ENCODE peak calls at places on chromosome 13, in eight cellular contexts. One of them, this sample, is unnamed.

GRCh38 chr13:30331331-30331771 is 24.0 kb upstream of the KATNAL1 start:
- DNase-seq in CD4-positive, alpha-beta T cell: no peak
- DNase-seq in HL-60: no peak
- DNase-seq in type B pancreatic cell: no peak
- DNase-seq in body of pancreas: peak
- DNase-seq in OCI-LY7: peak
- DNase-seq in natural killer cell: no peak
- DNase-seq in kidney epithelial cell: no peak
- DNase-seq in this sample: no peak

GRCh38 chr13:80428344-80429096 is 87.6 kb upstream of the SPRY2 start:
- DNase-seq in CD4-positive, alpha-beta T cell: no peak
- DNase-seq in HL-60: peak
- DNase-seq in type B pancreatic cell: no peak
- DNase-seq in body of pancreas: no peak
- DNase-seq in OCI-LY7: no peak
- DNase-seq in natural killer cell: no peak
- DNase-seq in kidney epithelial cell: no peak
- DNase-seq in this sample: no peak

GRCh38 chr13:94711561-94712286 is 621 bp downstream of the SOX21 start:
- DNase-seq in CD4-positive, alpha-beta T cell: no peak
- DNase-seq in HL-60: peak
- DNase-seq in type B pancreatic cell: no peak
- DNase-seq in body of pancreas: peak
- DNase-seq in OCI-LY7: no peak
- DNase-seq in natural killer cell: no peak
- DNase-seq in kidney epithelial cell: no peak
- DNase-seq in this sample: peak

GRCh38 chr13:99129951-99130350 is 70.7 kb upstream of the UBAC2 start:
- DNase-seq in CD4-positive, alpha-beta T cell: no peak
- DNase-seq in HL-60: no peak
- DNase-seq in type B pancreatic cell: no peak
- DNase-seq in body of pancreas: no peak
- DNase-seq in OCI-LY7: no peak
- DNase-seq in natural killer cell: no peak
- DNase-seq in kidney epithelial cell: no peak
- DNase-seq in this sample: peak

GRCh38 chr13:50129065-50129922 is 114.0 kb downstream of the KCNRG start:
- DNase-seq in CD4-positive, alpha-beta T cell: no peak
- DNase-seq in HL-60: no peak
- DNase-seq in type B pancreatic cell: no peak
- DNase-seq in body of pancreas: no peak
- DNase-seq in OCI-LY7: peak
- DNase-seq in natural killer cell: no peak
- DNase-seq in kidney epithelial cell: no peak
- DNase-seq in this sample: no peak

GRCh38 chr13:50512602-50513527 is 330.6 kb downstream of the DLEU7 start:
- DNase-seq in CD4-positive, alpha-beta T cell: peak
- DNase-seq in HL-60: peak
- DNase-seq in type B pancreatic cell: no peak
- DNase-seq in body of pancreas: peak
- DNase-seq in OCI-LY7: peak
- DNase-seq in natural killer cell: peak
- DNase-seq in kidney epithelial cell: no peak
- DNase-seq in this sample: no peak

GRCh38 chr13:35485451-35485850 is 9.0 kb upstream of the MAB21L1 start:
- DNase-seq in CD4-positive, alpha-beta T cell: no peak
- DNase-seq in HL-60: no peak
- DNase-seq in type B pancreatic cell: no peak
- DNase-seq in body of pancreas: no peak
- DNase-seq in OCI-LY7: no peak
- DNase-seq in natural killer cell: no peak
- DNase-seq in kidney epithelial cell: no peak
- DNase-seq in this sample: no peak

GRCh38 chr13:104318121-104318520 is 1251.9 kb upstream of the SLC10A2 start:
- DNase-seq in CD4-positive, alpha-beta T cell: no peak
- DNase-seq in HL-60: no peak
- DNase-seq in type B pancreatic cell: no peak
- DNase-seq in body of pancreas: no peak
- DNase-seq in OCI-LY7: no peak
- DNase-seq in natural killer cell: no peak
- DNase-seq in kidney epithelial cell: no peak
- DNase-seq in this sample: no peak

GRCh38 chr13:45361596-45362206 is 20.7 kb upstream of the TPT1 start:
- DNase-seq in CD4-positive, alpha-beta T cell: no peak
- DNase-seq in HL-60: no peak
- DNase-seq in type B pancreatic cell: no peak
- DNase-seq in body of pancreas: no peak
- DNase-seq in OCI-LY7: no peak
- DNase-seq in natural killer cell: no peak
- DNase-seq in kidney epithelial cell: peak
- DNase-seq in this sample: no peak

GRCh38 chr13:52067237-52067636 is 42.7 kb downstream of the UTP14C start:
- DNase-seq in CD4-positive, alpha-beta T cell: no peak
- DNase-seq in HL-60: peak
- DNase-seq in type B pancreatic cell: no peak
- DNase-seq in body of pancreas: no peak
- DNase-seq in OCI-LY7: peak
- DNase-seq in natural killer cell: no peak
- DNase-seq in kidney epithelial cell: no peak
- DNase-seq in this sample: no peak

GRCh38 chr13:27446986-27447583 is 3.3 kb downstream of the MTIF3 start:
- DNase-seq in CD4-positive, alpha-beta T cell: peak
- DNase-seq in HL-60: peak
- DNase-seq in type B pancreatic cell: no peak
- DNase-seq in body of pancreas: no peak
- DNase-seq in OCI-LY7: peak
- DNase-seq in natural killer cell: no peak
- DNase-seq in kidney epithelial cell: no peak
- DNase-seq in this sample: no peak

GRCh38 chr13:105118577-105118976 is 1416.9 kb downstream of the EFNB2 start:
- DNase-seq in CD4-positive, alpha-beta T cell: no peak
- DNase-seq in HL-60: no peak
- DNase-seq in type B pancreatic cell: no peak
- DNase-seq in body of pancreas: no peak
- DNase-seq in OCI-LY7: no peak
- DNase-seq in natural killer cell: no peak
- DNase-seq in kidney epithelial cell: no peak
- DNase-seq in this sample: no peak

GRCh38 chr13:109454167-109454917 is 332.0 kb downstream of the IRS2 start:
- DNase-seq in CD4-positive, alpha-beta T cell: no peak
- DNase-seq in HL-60: no peak
- DNase-seq in type B pancreatic cell: no peak
- DNase-seq in body of pancreas: no peak
- DNase-seq in OCI-LY7: no peak
- DNase-seq in natural killer cell: no peak
- DNase-seq in kidney epithelial cell: no peak
- DNase-seq in this sample: no peak

GRCh38 chr13:113860579-113861432 is 3.1 kb downstream of the GAS6 start:
- DNase-seq in CD4-positive, alpha-beta T cell: no peak
- DNase-seq in HL-60: no peak
- DNase-seq in type B pancreatic cell: peak
- DNase-seq in body of pancreas: peak
- DNase-seq in OCI-LY7: no peak
- DNase-seq in natural killer cell: peak
- DNase-seq in kidney epithelial cell: no peak
- DNase-seq in this sample: peak

GRCh38 chr13:59750860-59751259 is 412.9 kb downstream of the DIAPH3 start:
- DNase-seq in CD4-positive, alpha-beta T cell: no peak
- DNase-seq in HL-60: no peak
- DNase-seq in type B pancreatic cell: peak
- DNase-seq in body of pancreas: peak
- DNase-seq in OCI-LY7: no peak
- DNase-seq in natural killer cell: no peak
- DNase-seq in kidney epithelial cell: peak
- DNase-seq in this sample: no peak
- TF ChIP-seq CTCF in CD4-positive, alpha-beta T cell: no peak
- TF ChIP-seq CTCF in HL-60: no peak
- TF ChIP-seq CTCF in type B pancreatic cell: no peak
- TF ChIP-seq CTCF in body of pancreas: no peak
- TF ChIP-seq CTCF in OCI-LY7: no peak
- TF ChIP-seq CTCF in natural killer cell: no peak
- TF ChIP-seq CTCF in kidney epithelial cell: peak
- TF ChIP-seq CTCF in this sample: peak

DNA sequence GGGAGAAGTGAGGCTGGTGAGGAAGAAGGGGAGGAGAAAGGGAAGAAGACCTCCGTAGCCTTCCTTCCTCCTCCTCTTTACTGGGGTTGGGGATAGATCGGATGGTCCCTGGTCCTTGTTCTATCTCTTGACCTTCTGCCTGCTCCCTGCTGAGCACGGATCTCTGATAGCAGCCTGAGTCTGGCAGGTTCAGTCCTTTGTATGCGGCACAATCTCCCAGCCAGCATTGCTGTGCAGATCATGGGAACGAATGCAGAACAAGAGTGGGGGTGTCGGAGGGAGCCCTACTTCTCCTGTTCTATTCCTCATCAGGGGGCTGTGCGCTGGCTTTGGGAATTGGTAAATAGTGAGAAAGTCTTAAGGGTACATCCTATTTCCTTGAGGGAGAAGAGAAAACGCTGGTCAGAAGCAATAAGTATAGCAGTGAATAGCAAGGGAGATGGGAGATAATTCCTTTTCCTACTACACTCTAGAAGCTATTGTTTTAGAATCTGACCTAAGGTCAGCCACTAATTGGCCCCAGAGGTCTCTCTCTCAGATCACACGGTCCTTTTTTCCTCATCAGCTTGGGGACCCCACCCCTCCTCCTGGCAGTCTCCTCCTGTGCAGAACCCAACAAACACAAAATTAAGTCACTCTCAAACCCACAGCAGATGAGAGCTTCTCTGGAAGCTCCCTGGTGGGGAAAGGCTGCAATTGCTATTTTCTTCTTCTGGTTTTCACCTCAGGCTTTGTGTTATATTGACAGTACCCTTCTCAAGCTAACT is 41.0 kb downstream of the KL start:
- DNase-seq in CD4-positive, alpha-beta T cell: no peak
- DNase-seq in HL-60: no peak
- DNase-seq in type B pancreatic cell: no peak
- DNase-seq in body of pancreas: no peak
- DNase-seq in OCI-LY7: peak
- DNase-seq in natural killer cell: no peak
- DNase-seq in kidney epithelial cell: peak
- DNase-seq in this sample: no peak
- TF ChIP-seq CTCF in CD4-positive, alpha-beta T cell: no peak
- TF ChIP-seq CTCF in HL-60: peak
- TF ChIP-seq CTCF in type B pancreatic cell: peak
- TF ChIP-seq CTCF in body of pancreas: peak
- TF ChIP-seq CTCF in OCI-LY7: peak
- TF ChIP-seq CTCF in natural killer cell: no peak
- TF ChIP-seq CTCF in kidney epithelial cell: peak
- TF ChIP-seq CTCF in this sample: peak

GRCh38 chr13:112101360-112101930 is 34.5 kb downstream of the SOX1 start:
- DNase-seq in CD4-positive, alpha-beta T cell: no peak
- DNase-seq in HL-60: no peak
- DNase-seq in type B pancreatic cell: no peak
- DNase-seq in body of pancreas: no peak
- DNase-seq in OCI-LY7: no peak
- DNase-seq in natural killer cell: no peak
- DNase-seq in kidney epithelial cell: no peak
- DNase-seq in this sample: peak

GRCh38 chr13:112103260-112103843 is 36.4 kb downstream of the SOX1 start:
- DNase-seq in CD4-positive, alpha-beta T cell: no peak
- DNase-seq in HL-60: no peak
- DNase-seq in type B pancreatic cell: no peak
- DNase-seq in body of pancreas: no peak
- DNase-seq in OCI-LY7: no peak
- DNase-seq in natural killer cell: no peak
- DNase-seq in kidney epithelial cell: no peak
- DNase-seq in this sample: peak

GRCh38 chr13:112103971-112104872 is 37.3 kb downstream of the SOX1 start:
- DNase-seq in CD4-positive, alpha-beta T cell: no peak
- DNase-seq in HL-60: no peak
- DNase-seq in type B pancreatic cell: no peak
- DNase-seq in body of pancreas: no peak
- DNase-seq in OCI-LY7: no peak
- DNase-seq in natural killer cell: no peak
- DNase-seq in kidney epithelial cell: no peak
- DNase-seq in this sample: peak

GRCh38 chr13:112104873-112105234 is 37.9 kb downstream of the SOX1 start:
- DNase-seq in CD4-positive, alpha-beta T cell: no peak
- DNase-seq in HL-60: no peak
- DNase-seq in type B pancreatic cell: no peak
- DNase-seq in body of pancreas: no peak
- DNase-seq in OCI-LY7: no peak
- DNase-seq in natural killer cell: no peak
- DNase-seq in kidney epithelial cell: no peak
- DNase-seq in this sample: peak

DNA sequence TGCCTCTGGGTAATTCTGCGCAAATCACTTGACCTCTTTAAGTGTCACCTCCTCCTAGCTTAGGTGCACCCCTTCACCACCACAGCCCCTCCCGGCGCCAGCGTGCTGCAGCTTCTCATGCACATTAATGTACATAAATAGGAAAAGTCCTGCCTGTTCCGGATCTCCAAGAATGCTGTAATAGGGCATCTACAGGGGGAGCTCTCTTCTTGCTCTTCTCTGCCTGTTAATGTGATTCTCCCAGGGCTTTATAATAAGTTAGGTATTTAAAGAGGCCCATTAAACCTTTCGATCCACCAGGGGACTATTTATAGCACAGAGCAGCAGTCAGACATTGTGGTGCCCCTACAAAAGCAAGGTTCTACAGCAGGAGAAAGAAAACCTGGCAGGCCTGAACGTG is 35.3 kb downstream of the SOX1 start:
- DNase-seq in CD4-positive, alpha-beta T cell: no peak
- DNase-seq in HL-60: no peak
- DNase-seq in type B pancreatic cell: no peak
- DNase-seq in body of pancreas: no peak
- DNase-seq in OCI-LY7: no peak
- DNase-seq in natural killer cell: no peak
- DNase-seq in kidney epithelial cell: no peak
- DNase-seq in this sample: no peak
- TF ChIP-seq CTCF in CD4-positive, alpha-beta T cell: no peak
- TF ChIP-seq CTCF in HL-60: no peak
- TF ChIP-seq CTCF in type B pancreatic cell: peak
- TF ChIP-seq CTCF in body of pancreas: no peak
- TF ChIP-seq CTCF in OCI-LY7: no peak
- TF ChIP-seq CTCF in natural killer cell: no peak
- TF ChIP-seq CTCF in kidney epithelial cell: no peak
- TF ChIP-seq CTCF in this sample: no peak

DNA sequence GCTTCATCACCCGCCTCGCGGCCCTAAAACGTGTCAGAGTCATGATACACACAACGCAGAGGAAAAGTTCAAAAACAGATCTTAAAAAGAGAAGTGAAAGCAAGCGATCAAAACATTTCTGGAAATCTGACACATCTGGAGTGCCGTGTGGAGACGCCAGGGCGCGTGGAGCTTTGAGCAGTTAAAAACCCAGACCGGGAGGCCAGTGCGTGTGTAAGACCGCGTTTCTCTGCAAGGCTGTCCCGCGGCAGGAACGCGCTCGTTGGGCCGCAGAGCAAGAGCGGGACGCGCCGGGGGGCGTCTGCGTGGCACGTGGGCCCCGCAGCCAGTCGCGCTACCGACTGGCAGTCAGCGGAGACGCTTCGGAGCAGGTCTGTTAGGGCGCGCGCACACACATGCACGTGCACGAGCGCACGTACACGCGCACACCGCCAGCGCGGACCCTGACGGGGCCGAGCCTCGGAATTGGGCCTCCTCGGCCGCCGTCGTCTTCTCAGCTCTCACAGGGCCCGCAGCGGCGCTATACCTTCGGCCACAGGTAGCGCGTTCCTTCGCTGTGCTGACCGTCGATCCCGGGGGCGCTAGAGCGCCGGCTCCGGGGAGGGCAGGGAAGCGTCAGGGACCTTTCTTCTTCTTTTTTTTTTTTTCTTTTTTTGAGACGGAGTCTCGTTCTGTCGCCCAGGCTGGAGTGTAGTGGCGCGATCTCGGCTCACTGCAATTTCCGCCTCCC is 35.8 kb downstream of the RNF6 start:
- DNase-seq in CD4-positive, alpha-beta T cell: peak
- DNase-seq in HL-60: peak
- DNase-seq in type B pancreatic cell: peak
- DNase-seq in body of pancreas: peak
- DNase-seq in OCI-LY7: peak
- DNase-seq in natural killer cell: peak
- DNase-seq in kidney epithelial cell: peak
- DNase-seq in this sample: peak
- TF ChIP-seq CTCF in CD4-positive, alpha-beta T cell: peak
- TF ChIP-seq CTCF in HL-60: no peak
- TF ChIP-seq CTCF in type B pancreatic cell: peak
- TF ChIP-seq CTCF in body of pancreas: peak
- TF ChIP-seq CTCF in OCI-LY7: peak
- TF ChIP-seq CTCF in natural killer cell: peak
- TF ChIP-seq CTCF in kidney epithelial cell: peak
- TF ChIP-seq CTCF in this sample: peak

This sample was measured in osteocyte.